ENCODE peak calls at places on chromosome 6, in eight cellular contexts. X is esophagus muscularis mucosa, E is IMR-90, H is GM23338, Q is heart right ventricle, G is lower lobe of right lung, O is right lobe of liver, D is Panc1. Z is an unnamed sample. For H3K4me1, the result is how much of the 10 kb centered on the place peaks cover.

GRCh38 chr6:31610891-31611425 is 4.1 kb upstream of the AIF1 start:
- DNase-seq in Q (no peak), H (no peak), X (no peak), G (no peak), E (no peak), D (no peak), O (no peak), Z (no peak)

GRCh38 chr6:28081486-28081751 is 1.1 kb downstream of the ZNF165 start:
- DNase-seq in H (no peak), D (no peak), Q (no peak), O (no peak), E (no peak), X (no peak), G (no peak), Z (no peak)

GRCh38 chr6:20424679-20425078 is 23.0 kb downstream of the E2F3 start:
- DNase-seq in G (peak), H (no peak), D (no peak), O (peak), E (no peak), X (no peak), Q (no peak), Z (no peak)

GRCh38 chr6:43616728-43617472 is 12.2 kb downstream of the GTPBP2 start:
- DNase-seq in O (no peak), H (no peak), D (no peak), E (no peak), X (no peak), G (no peak), Q (no peak), Z (no peak)

GRCh38 chr6:120363429-120363828 is 970.9 kb downstream of the TBC1D32 start:
- DNase-seq in E (no peak), O (no peak), Q (no peak), H (peak), D (no peak), X (no peak), G (no peak), Z (no peak)

GRCh38 chr6:31777667-31778050 is 531 bp upstream of the VWA7 start:
- DNase-seq in X (no peak), H (no peak), D (no peak), E (no peak), G (no peak), O (no peak), Q (no peak), Z (no peak)

GRCh38 chr6:149284904-149285303 is 32.6 kb upstream of the TAB2 start:
- DNase-seq in O (no peak), G (no peak), D (no peak), Q (no peak), H (no peak), E (no peak), X (no peak), Z (no peak)

GRCh38 chr6:31870385-31870921 is 7.8 kb upstream of the NEU1 start:
- DNase-seq in G (no peak), H (peak), D (no peak), X (no peak), O (no peak), Q (no peak), E (no peak), Z (no peak)

GRCh38 chr6:27502508-27503435 is 29.9 kb upstream of the ZNF184 start:
- DNase-seq in X (no peak), O (no peak), D (peak), Q (peak), E (peak), G (no peak), H (peak), Z (peak)

GRCh38 chr6:7267071-7267470 is 45.9 kb downstream of the SSR1 start:
- DNase-seq in X (no peak), O (no peak), Q (no peak), D (no peak), E (no peak), H (no peak), G (no peak), Z (no peak)

GRCh38 chr6:18161437-18161836 is 6.2 kb downstream of the KDM1B start:
- DNase-seq in X (no peak), O (no peak), G (no peak), Q (no peak), E (no peak), H (no peak), D (no peak), Z (no peak)

GRCh38 chr6:117711369-117711768 is 36.1 kb downstream of the NUS1 start:
- DNase-seq in X (no peak), D (no peak), G (no peak), Q (no peak), H (peak), O (no peak), E (no peak), Z (no peak)

GRCh38 chr6:83226517-83226916 is 33.4 kb downstream of the RWDD2A start:
- DNase-seq in E (peak), H (no peak), G (no peak), X (no peak), Q (no peak), O (no peak), D (no peak), Z (no peak)

GRCh38 chr6:16921399-16922110 is 160.3 kb upstream of the ATXN1 start:
- DNase-seq in Q (no peak), D (no peak), E (peak), G (no peak), H (no peak), X (no peak), O (no peak), Z (no peak)

GRCh38 chr6:149480502-149481280 is 4.1 kb downstream of the ZC3H12D start:
- DNase-seq in Q (no peak), H (no peak), E (no peak), X (no peak), D (no peak), O (no peak), G (no peak), Z (no peak)

GRCh38 chr6:43052225-43052841 is 1.3 kb downstream of the CUL7 start:
- DNase-seq in H (no peak), E (no peak), O (peak), X (no peak), G (no peak), D (no peak), Q (no peak), Z (no peak)

GRCh38 chr6:20056350-20056992 is 155.8 kb downstream of the MBOAT1 start:
- DNase-seq in Q (no peak), O (no peak), H (peak), E (peak), X (no peak), G (no peak), D (peak), Z (peak)

GRCh38 chr6:56938634-56939294 is 16.1 kb upstream of the BEND6 start:
- DNase-seq in X (no peak), D (peak), G (no peak), O (peak), E (peak), Q (no peak), H (no peak), Z (no peak)

GRCh38 chr6:108771421-108771820 is 76.8 kb upstream of the ARMC2 start:
- DNase-seq in D (no peak), O (no peak), X (peak), E (no peak), H (no peak), G (no peak), Q (no peak), Z (no peak)

GRCh38 chr6:44234101-44235090 is 11.0 kb downstream of the SLC29A1 start:
- DNase-seq in X (peak), E (peak), G (peak), H (peak), O (peak), Q (peak), D (no peak), Z (peak)

GRCh38 chr6:48782230-48782629 is 671.2 kb upstream of the PTCHD4 start:
- DNase-seq in H (no peak), E (no peak), D (no peak), O (no peak), G (no peak), X (no peak), Q (no peak), Z (no peak)

GRCh38 chr6:107869871-107870270 is 45.8 kb upstream of the SCML4 start:
- DNase-seq in G (no peak), H (peak), E (no peak), Q (no peak), X (no peak), O (no peak), D (no peak), Z (no peak)

GRCh38 chr6:20238688-20239587 is 26.7 kb upstream of the MBOAT1 start:
- DNase-seq in X (no peak), G (no peak), O (no peak), Q (peak), H (peak), E (no peak), D (no peak), Z (no peak)

GRCh38 chr6:20170455-20171148 is 41.7 kb downstream of the MBOAT1 start:
- DNase-seq in D (no peak), O (no peak), Q (no peak), X (no peak), E (no peak), H (no peak), G (no peak), Z (no peak)

GRCh38 chr6:67889682-67889995 is 745.4 kb upstream of the ADGRB3 start:
- DNase-seq in E (no peak), Q (no peak), O (no peak), D (no peak), X (no peak), H (no peak), G (no peak), Z (no peak)

GRCh38 chr6:73049971-73050594 is 175.2 kb downstream of the KHDC1L start:
- DNase-seq in X (no peak), Q (no peak), D (no peak), G (no peak), O (no peak), E (no peak), H (no peak), Z (no peak)

GRCh38 chr6:167046861-167047495 is 47.8 kb downstream of the CEP43 start:
- DNase-seq in H (peak), G (no peak), O (no peak), Q (no peak), X (no peak), E (no peak), D (no peak), Z (no peak)

GRCh38 chr6:159693894-159694545 is 979 bp upstream of the SOD2 start:
- DNase-seq in O (peak), E (peak), Q (no peak), H (peak), X (no peak), D (no peak), G (no peak), Z (no peak)

GRCh38 chr6:138517635-138518034 is 18.3 kb upstream of the NHSL1 start:
- DNase-seq in D (no peak), O (no peak), G (peak), Q (no peak), X (no peak), H (peak), E (peak), Z (peak)

GRCh38 chr6:33566182-33567084 is 13.6 kb downstream of the BAK1 start:
- DNase-seq in H (no peak), D (no peak), E (peak), O (no peak), G (no peak), Q (no peak), X (no peak), Z (no peak)

GRCh38 chr6:7166410-7167293 is 58.9 kb downstream of the RREB1 start:
- DNase-seq in E (peak), D (no peak), Q (no peak), O (peak), H (no peak), X (no peak), G (peak), Z (no peak)

GRCh38 chr6:167745660-167746376 is 80.9 kb upstream of the AFDN start:
- DNase-seq in E (no peak), X (no peak), O (no peak), H (no peak), G (no peak), D (no peak), Q (peak), Z (no peak)

GRCh38 chr6:120671519-120671918 is 662.8 kb downstream of the TBC1D32 start:
- DNase-seq in O (no peak), X (no peak), D (no peak), E (no peak), Q (no peak), G (no peak), H (peak), Z (no peak)

GRCh38 chr6:157001716-157002115 is 224.5 kb downstream of the ARID1B start:
- DNase-seq in Q (no peak), H (no peak), O (no peak), X (no peak), G (no peak), D (no peak), E (no peak), Z (no peak)

GRCh38 chr6:157005940-157006339 is 228.8 kb downstream of the ARID1B start:
- DNase-seq in X (no peak), O (no peak), G (no peak), D (no peak), E (no peak), H (no peak), Q (no peak), Z (no peak)

GRCh38 chr6:157002795-157003194 is 225.6 kb downstream of the ARID1B start:
- DNase-seq in X (no peak), E (no peak), D (no peak), Q (no peak), G (no peak), O (no peak), H (no peak), Z (no peak)

GRCh38 chr6:157008568-157008967 is 231.4 kb downstream of the ARID1B start:
- DNase-seq in D (no peak), X (no peak), H (no peak), E (no peak), G (no peak), O (no peak), Q (no peak), Z (no peak)

DNA sequence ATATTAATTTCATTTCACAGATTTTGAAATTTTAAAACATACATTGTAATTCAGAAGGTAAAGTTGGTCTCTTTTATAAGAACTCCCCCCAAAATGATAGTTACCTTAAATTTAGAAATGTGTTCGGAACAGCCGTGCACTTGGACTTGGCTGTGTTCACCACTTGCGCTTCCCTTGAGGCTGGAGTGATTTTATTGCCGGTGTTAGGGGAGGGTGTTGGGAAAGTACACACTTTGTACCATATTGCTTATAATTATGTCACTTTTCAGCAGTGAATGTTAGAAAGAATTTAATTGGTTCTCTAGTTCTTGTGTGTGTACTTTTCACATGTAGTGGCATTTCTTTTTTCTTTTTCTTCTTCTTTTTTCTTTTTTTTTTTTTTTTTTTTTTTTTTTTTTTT is 227.4 kb downstream of the ARID1B start:
- DNase-seq in O (no peak), X (no peak), G (no peak), H (no peak), Q (no peak), E (no peak), D (no peak), Z (no peak)
- H3K4me1 ChIP-seq in O (under half), X (under half), G (under half), H (half or more), Q (under half), E (under half), D (under half), Z (under half)

GRCh38 chr6:37137201-37137880 is 32.6 kb upstream of the PIM1 start:
- DNase-seq in O (peak), Q (no peak), E (peak), D (no peak), G (no peak), H (peak), X (no peak), Z (no peak)

GRCh38 chr6:37135835-37136694 is 33.9 kb upstream of the PIM1 start:
- DNase-seq in G (no peak), O (peak), X (no peak), E (no peak), H (no peak), Q (no peak), D (no peak), Z (no peak)

GRCh38 chr6:37136821-37137200 is 33.1 kb upstream of the PIM1 start:
- DNase-seq in O (no peak), G (no peak), X (no peak), E (no peak), Q (no peak), H (no peak), D (no peak), Z (no peak)

GRCh38 chr6:37131960-37132253 is 38.0 kb upstream of the PIM1 start:
- DNase-seq in D (no peak), H (no peak), X (no peak), G (no peak), O (no peak), Q (no peak), E (no peak), Z (no peak)

GRCh38 chr6:37134622-37135191 is 35.2 kb upstream of the PIM1 start:
- DNase-seq in E (peak), G (no peak), X (no peak), O (peak), Q (no peak), H (no peak), D (peak), Z (no peak)
- H3K4me1 ChIP-seq in E (under half), G (half or more), X (half or more), O (under half), Q (under half), H (half or more), D (half or more), Z (under half)

DNA sequence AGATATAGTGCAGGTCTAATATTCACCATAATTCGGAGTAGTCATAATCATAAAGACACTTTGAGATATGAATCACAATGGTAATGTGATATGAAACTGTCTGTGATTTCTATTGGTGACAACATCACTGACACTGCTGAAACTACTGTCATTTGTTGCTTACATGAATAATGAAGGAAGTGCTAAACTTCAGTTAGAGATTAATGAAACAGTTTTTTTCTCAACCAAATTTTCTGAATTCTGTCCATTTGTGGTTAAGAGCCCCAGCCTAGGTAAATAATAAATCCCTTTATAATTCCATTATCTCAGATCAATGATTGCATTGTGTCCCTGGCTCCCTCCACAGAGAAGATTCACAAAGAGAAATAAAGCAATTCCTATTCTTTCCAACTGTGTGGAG is 122.6 kb downstream of the HIVEP2 start:
- DNase-seq in E (no peak), G (no peak), H (no peak), Q (no peak), D (no peak), O (no peak), X (no peak), Z (no peak)
- H3K4me1 ChIP-seq in E (under half), G (under half), H (under half), Q (under half), D (under half), O (under half), X (half or more), Z (under half)

GRCh38 chr6:45590225-45590624 is 212.5 kb upstream of the SUPT3H start:
- DNase-seq in O (no peak), E (peak), D (peak), G (no peak), H (no peak), Q (no peak), X (peak), Z (no peak)
- H3K4me1 ChIP-seq in O (under half), E (under half), D (under half), G (under half), H (under half), Q (under half), X (under half), Z (under half)

GRCh38 chr6:35585688-35586087 is 73.0 kb upstream of the TULP1 start:
- DNase-seq in E (no peak), O (no peak), Q (no peak), G (no peak), H (no peak), D (no peak), X (no peak), Z (no peak)

GRCh38 chr6:35581633-35582032 is 68.9 kb upstream of the TULP1 start:
- DNase-seq in Q (no peak), O (no peak), E (peak), H (no peak), G (no peak), D (no peak), X (no peak), Z (no peak)

GRCh38 chr6:35586542-35586941 is 73.8 kb upstream of the TULP1 start:
- DNase-seq in H (no peak), O (no peak), G (no peak), Q (no peak), D (no peak), X (no peak), E (no peak), Z (no peak)

GRCh38 chr6:35583893-35584688 is 71.4 kb upstream of the TULP1 start:
- DNase-seq in Q (no peak), H (peak), E (peak), D (peak), G (no peak), X (no peak), O (peak), Z (peak)

DNA sequence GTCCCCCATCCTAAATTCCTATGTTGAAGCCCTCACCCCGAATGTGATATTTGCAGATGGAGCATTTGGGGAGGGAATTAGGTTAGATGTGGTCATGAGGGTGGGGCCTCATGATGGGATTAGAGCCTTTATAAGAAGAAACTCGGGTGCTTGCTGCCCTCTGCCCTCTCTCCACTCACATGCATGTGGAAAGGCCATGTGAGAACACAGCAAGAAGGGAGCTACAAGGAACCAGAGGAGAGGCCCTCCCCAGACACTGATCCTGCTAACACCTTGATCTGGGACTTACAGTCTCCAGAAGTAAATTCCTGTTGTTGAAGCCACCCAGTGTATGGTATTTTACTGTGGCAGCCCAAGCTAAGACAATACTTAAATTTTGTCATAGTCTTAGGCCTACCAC is 69.6 kb upstream of the TULP1 start:
- DNase-seq in O (no peak), Q (no peak), X (no peak), D (no peak), G (no peak), E (no peak), H (no peak), Z (no peak)
- H3K4me1 ChIP-seq in O (under half), Q (under half), X (half or more), D (under half), G (under half), E (under half), H (under half), Z (under half)

GRCh38 chr6:79078057-79078969 is at the start of gene PHIP:
- DNase-seq in D (peak), X (peak), O (peak), E (peak), Q (peak), G (peak), H (peak), Z (peak)

GRCh38 chr6:79076160-79076559 is 1.9 kb downstream of the PHIP start:
- DNase-seq in H (no peak), X (no peak), E (peak), D (no peak), G (no peak), O (no peak), Q (no peak), Z (no peak)

GRCh38 chr6:79079425-79080130 is 1.5 kb upstream of the PHIP start:
- DNase-seq in D (no peak), Q (no peak), X (no peak), G (no peak), E (peak), O (no peak), H (peak), Z (no peak)

GRCh38 chr6:79077680-79078056 is 386 bp downstream of the PHIP start:
- DNase-seq in G (peak), O (no peak), X (no peak), D (no peak), H (no peak), Q (no peak), E (no peak), Z (peak)

GRCh38 chr6:79076881-79077641 is 993 bp downstream of the PHIP start:
- DNase-seq in D (peak), Q (peak), E (peak), H (peak), G (peak), X (peak), O (peak), Z (peak)
- H3K4me1 ChIP-seq in D (under half), Q (under half), E (under half), H (under half), G (under half), X (under half), O (under half), Z (under half)

DNA sequence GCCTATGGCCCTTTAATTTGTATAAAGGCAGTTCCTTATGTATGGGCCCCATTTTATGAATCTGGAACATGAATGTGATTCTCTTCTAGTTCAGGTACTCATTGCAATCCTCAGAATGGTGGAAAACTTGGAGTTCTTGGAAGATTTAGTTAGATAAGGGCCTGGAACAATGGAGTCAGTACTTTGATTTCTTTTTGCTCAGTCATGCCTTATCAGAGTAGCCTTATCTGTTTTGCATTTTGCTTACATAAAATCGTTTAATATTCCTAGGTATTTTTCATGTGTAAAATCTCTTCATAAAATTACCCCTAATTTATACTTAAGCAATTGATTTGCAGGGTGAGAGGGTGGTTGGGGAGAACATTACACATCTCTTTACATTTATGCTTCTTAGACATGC is 160.6 kb downstream of the JARID2 start:
- DNase-seq in E (no peak), D (no peak), G (no peak), O (no peak), X (no peak), H (no peak), Q (no peak), Z (no peak)
- H3K4me1 ChIP-seq in E (under half), D (under half), G (under half), O (under half), X (half or more), H (half or more), Q (under half), Z (under half)

Z was measured in pancreas.